ENCODE peak calls at places on chromosomes 4 and X, in four cellular contexts. One of them, this sample, is unnamed.

GRCh38 chr4:168981942-168982341 is 28.1 kb downstream of the CBR4 start:
- DNase-seq in psoas muscle: no peak
- DNase-seq in tibial nerve: no peak
- DNase-seq in AG04450: no peak
- DNase-seq in this sample: no peak

GRCh38 chr4:8725071-8725841 is 132.7 kb downstream of the CPZ start:
- DNase-seq in psoas muscle: peak; percentile 40
- DNase-seq in tibial nerve: no peak
- DNase-seq in AG04450: no peak
- DNase-seq in this sample: no peak

GRCh38 chr4:101933855-101934254 is 143.3 kb downstream of the BANK1 start:
- DNase-seq in psoas muscle: no peak
- DNase-seq in tibial nerve: no peak
- DNase-seq in AG04450: no peak
- DNase-seq in this sample: no peak

GRCh38 chr4:128572778-128573241 is 236.7 kb upstream of the JADE1 start:
- DNase-seq in psoas muscle: no peak
- DNase-seq in tibial nerve: no peak
- DNase-seq in AG04450: no peak
- DNase-seq in this sample: no peak

GRCh38 chr4:86582453-86582852 is 11.7 kb upstream of the PTPN13 start:
- DNase-seq in psoas muscle: no peak
- DNase-seq in tibial nerve: no peak
- DNase-seq in AG04450: no peak
- DNase-seq in this sample: no peak

GRCh38 chr4:77636902-77637301 is 31.3 kb downstream of the CXCL13 start:
- DNase-seq in psoas muscle: no peak
- DNase-seq in tibial nerve: no peak
- DNase-seq in AG04450: peak; percentile 16
- DNase-seq in this sample: peak; percentile 47

GRCh38 chrX:2492536-2493218 is 8.1 kb downstream of the DHRSX start:
- DNase-seq in psoas muscle: no peak
- DNase-seq in tibial nerve: no peak
- DNase-seq in AG04450: no peak
- DNase-seq in this sample: no peak

GRCh38 chrX:48996969-48997368 is 5.1 kb downstream of the GRIPAP1 start:
- DNase-seq in psoas muscle: no peak
- DNase-seq in tibial nerve: no peak
- DNase-seq in AG04450: no peak
- DNase-seq in this sample: no peak

GRCh38 chrX:56728752-56729151 is 291 bp upstream of the NBDY start:
- DNase-seq in psoas muscle: no peak
- DNase-seq in tibial nerve: peak; percentile 5
- DNase-seq in AG04450: no peak
- DNase-seq in this sample: no peak

GRCh38 chrX:20954014-20954413 is 420.2 kb upstream of the CNKSR2 start:
- DNase-seq in psoas muscle: no peak
- DNase-seq in tibial nerve: no peak
- DNase-seq in AG04450: no peak
- DNase-seq in this sample: no peak

GRCh38 chrX:124862304-124862703 is 457.4 kb upstream of the TEX13C start:
- DNase-seq in psoas muscle: no peak
- DNase-seq in tibial nerve: no peak
- DNase-seq in AG04450: no peak
- DNase-seq in this sample: no peak

GRCh38 chr4:128570380-128570779 is 239.1 kb upstream of the JADE1 start:
- DNase-seq in psoas muscle: no peak
- DNase-seq in tibial nerve: peak; percentile 59
- DNase-seq in AG04450: no peak
- DNase-seq in this sample: no peak

GRCh38 chr4:26263165-26263564 is 57.6 kb upstream of the RBPJ start:
- DNase-seq in psoas muscle: no peak
- DNase-seq in tibial nerve: no peak
- DNase-seq in AG04450: no peak
- DNase-seq in this sample: no peak

GRCh38 chrX:10119399-10119990 is 37.3 kb upstream of the CLCN4 start:
- DNase-seq in psoas muscle: no peak
- DNase-seq in tibial nerve: peak; percentile 92
- DNase-seq in AG04450: peak; percentile 82
- DNase-seq in this sample: peak; percentile 84

GRCh38 chrX:129738466-129739308 is at the start of gene XPNPEP2:
- DNase-seq in psoas muscle: no peak
- DNase-seq in tibial nerve: peak; percentile 24
- DNase-seq in AG04450: no peak
- DNase-seq in this sample: no peak

GRCh38 chr4:136680271-136680670 is 852.0 kb downstream of the PCDH18 start:
- DNase-seq in psoas muscle: no peak
- DNase-seq in tibial nerve: no peak
- DNase-seq in AG04450: no peak
- DNase-seq in this sample: no peak

GRCh38 chrX:115630204-115630603 is 69.2 kb downstream of the PLS3 start:
- DNase-seq in psoas muscle: no peak
- DNase-seq in tibial nerve: no peak
- DNase-seq in AG04450: no peak
- DNase-seq in this sample: no peak

GRCh38 chr4:24163314-24163713 is 273.5 kb upstream of the PPARGC1A start:
- DNase-seq in psoas muscle: no peak
- DNase-seq in tibial nerve: no peak
- DNase-seq in AG04450: no peak
- DNase-seq in this sample: no peak

GRCh38 chrX:13763489-13763888 is 28.9 kb downstream of the OFD1 start:
- DNase-seq in psoas muscle: peak; percentile 56
- DNase-seq in tibial nerve: no peak
- DNase-seq in AG04450: no peak
- DNase-seq in this sample: no peak

GRCh38 chr4:38706301-38706700 is 42.3 kb downstream of the KLF3 start:
- DNase-seq in psoas muscle: no peak
- DNase-seq in tibial nerve: no peak
- DNase-seq in AG04450: no peak
- DNase-seq in this sample: no peak

GRCh38 chr4:38715076-38715475 is 51.1 kb downstream of the KLF3 start:
- DNase-seq in psoas muscle: no peak
- DNase-seq in tibial nerve: no peak
- DNase-seq in AG04450: no peak
- DNase-seq in this sample: no peak

GRCh38 chr4:38710053-38710452 is 46.1 kb downstream of the KLF3 start:
- DNase-seq in psoas muscle: no peak
- DNase-seq in tibial nerve: no peak
- DNase-seq in AG04450: no peak
- DNase-seq in this sample: no peak

GRCh38 chr4:38716271-38716670 is 52.3 kb downstream of the KLF3 start:
- DNase-seq in psoas muscle: no peak
- DNase-seq in tibial nerve: no peak
- DNase-seq in AG04450: no peak
- DNase-seq in this sample: no peak

GRCh38 chr4:38711066-38711465 is 47.1 kb downstream of the KLF3 start:
- DNase-seq in psoas muscle: no peak
- DNase-seq in tibial nerve: no peak
- DNase-seq in AG04450: no peak
- DNase-seq in this sample: no peak
- TF ChIP-seq CTCF in psoas muscle: no peak
- TF ChIP-seq CTCF in tibial nerve: no peak
- TF ChIP-seq CTCF in AG04450: no peak
- TF ChIP-seq CTCF in this sample: no peak

GRCh38 chr4:10344824-10345223 is 112.4 kb downstream of the ZNF518B start:
- DNase-seq in psoas muscle: no peak
- DNase-seq in tibial nerve: no peak
- DNase-seq in AG04450: no peak
- DNase-seq in this sample: no peak
- H3K4me3 ChIP-seq in psoas muscle: no peak overlapping the region
- H3K4me3 ChIP-seq in tibial nerve: no peak overlapping the region
- H3K4me3 ChIP-seq in AG04450: no peak overlapping the region
- H3K4me3 ChIP-seq in this sample: no peak overlapping the region

GRCh38 chrX:43963726-43964125 is 9.5 kb downstream of the NDP start:
- DNase-seq in psoas muscle: no peak
- DNase-seq in tibial nerve: no peak
- DNase-seq in AG04450: no peak
- DNase-seq in this sample: no peak

GRCh38 chrX:43962636-43963035 is 10.6 kb downstream of the NDP start:
- DNase-seq in psoas muscle: no peak
- DNase-seq in tibial nerve: no peak
- DNase-seq in AG04450: no peak
- DNase-seq in this sample: no peak

GRCh38 chrX:43964936-43965335 is 8.3 kb downstream of the NDP start:
- DNase-seq in psoas muscle: no peak
- DNase-seq in tibial nerve: no peak
- DNase-seq in AG04450: no peak
- DNase-seq in this sample: no peak

GRCh38 chrX:43958529-43958928 is 14.7 kb downstream of the NDP start:
- DNase-seq in psoas muscle: no peak
- DNase-seq in tibial nerve: peak; percentile 11
- DNase-seq in AG04450: peak; percentile 34
- DNase-seq in this sample: peak; percentile 76

GRCh38 chrX:43961699-43962098 is 11.5 kb downstream of the NDP start:
- DNase-seq in psoas muscle: no peak
- DNase-seq in tibial nerve: no peak
- DNase-seq in AG04450: no peak
- DNase-seq in this sample: no peak
- TF ChIP-seq CTCF in psoas muscle: peak; percentile 22
- TF ChIP-seq CTCF in tibial nerve: no peak
- TF ChIP-seq CTCF in AG04450: no peak
- TF ChIP-seq CTCF in this sample: no peak

GRCh38 chr4:568962-569361 is 7.1 kb downstream of the TMEM271 start:
- DNase-seq in psoas muscle: no peak
- DNase-seq in tibial nerve: no peak
- DNase-seq in AG04450: no peak
- DNase-seq in this sample: no peak

GRCh38 chr4:571838-572572 is 4.1 kb downstream of the TMEM271 start:
- DNase-seq in psoas muscle: no peak
- DNase-seq in tibial nerve: no peak
- DNase-seq in AG04450: no peak
- DNase-seq in this sample: no peak

GRCh38 chr4:570754-571153 is 5.3 kb downstream of the TMEM271 start:
- DNase-seq in psoas muscle: no peak
- DNase-seq in tibial nerve: no peak
- DNase-seq in AG04450: no peak
- DNase-seq in this sample: no peak

GRCh38 chr4:568351-568652 is 7.8 kb downstream of the TMEM271 start:
- DNase-seq in psoas muscle: no peak
- DNase-seq in tibial nerve: no peak
- DNase-seq in AG04450: no peak
- DNase-seq in this sample: no peak

DNA sequence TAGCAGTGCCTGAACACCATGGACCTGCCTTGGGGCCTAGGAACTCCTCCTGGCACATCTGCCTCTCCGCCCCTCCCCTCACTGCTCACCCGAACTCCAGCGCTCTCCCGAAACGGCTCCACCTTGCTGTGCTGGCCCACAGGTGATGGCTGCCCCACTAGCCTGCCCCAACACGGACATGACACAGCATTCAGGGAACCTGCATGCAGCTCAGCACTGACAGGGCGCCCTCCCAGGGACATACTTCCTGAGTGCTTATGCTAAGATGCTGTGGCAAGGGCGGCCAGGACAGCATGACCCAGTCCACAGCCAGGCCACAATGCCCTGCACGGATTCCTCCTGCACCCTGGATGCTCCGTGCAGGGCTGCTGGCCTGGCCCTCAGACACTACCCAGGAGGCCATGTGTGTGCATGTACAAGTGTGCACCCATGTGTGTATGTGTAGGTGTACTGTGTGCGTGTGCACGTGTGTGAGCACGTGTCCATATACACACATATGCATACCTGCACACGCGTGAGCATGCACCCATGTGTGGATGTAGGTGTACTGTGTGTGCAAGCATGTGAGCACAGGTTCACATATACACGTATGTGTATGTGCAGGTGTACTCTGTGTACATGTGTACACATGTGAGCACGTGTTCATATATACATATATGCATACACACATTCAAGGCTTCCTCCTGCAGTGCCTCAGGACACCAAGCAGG is 6.0 kb downstream of the TMEM271 start:
- DNase-seq in psoas muscle: no peak
- DNase-seq in tibial nerve: no peak
- DNase-seq in AG04450: no peak
- DNase-seq in this sample: no peak
- H3K4me3 ChIP-seq in psoas muscle: no peak overlapping the region
- H3K4me3 ChIP-seq in tibial nerve: no peak overlapping the region
- H3K4me3 ChIP-seq in AG04450: no peak overlapping the region
- H3K4me3 ChIP-seq in this sample: no peak overlapping the region